ENCODE peak calls at places on chromosomes 13 and 19, in four cellular contexts. N is dorsolateral prefrontal cortex, U is psoas muscle, B is glutamatergic neuron. C is an unnamed sample.
A peak's percentile ranks its signal among the peaks of the same experiment; 100 is the strongest.

GRCh38 chr13:36454962-36455361 is 22.7 kb downstream of the CCNA1 start:
- DNase-seq in B (no peak), N (no peak), U (no peak), C (no peak)

GRCh38 chr19:30447276-30447870 is 75.2 kb downstream of the ZNF536 start:
- DNase-seq in U (no peak), N (no peak), B (no peak), C (no peak)

GRCh38 chr19:36775768-36776167 is 3.2 kb upstream of the ZNF850 start:
- DNase-seq in B (no peak), N (peak; percentile 40), U (no peak), C (no peak)

GRCh38 chr19:508204-509150 is 1.2 kb downstream of the TPGS1 start:
- DNase-seq in U (no peak), N (no peak), B (no peak), C (no peak)

GRCh38 chr13:54091884-54092283 is 1063.3 kb downstream of the OLFM4 start:
- DNase-seq in U (no peak), B (no peak), N (no peak), C (no peak)

GRCh38 chr19:34391813-34392212 is 12.4 kb upstream of the PDCD2L start:
- DNase-seq in U (no peak), B (no peak), N (no peak), C (no peak)

GRCh38 chr13:106349080-106349841 is 186.2 kb downstream of the EFNB2 start:
- DNase-seq in B (no peak), N (peak; percentile 31), U (no peak), C (peak; percentile 70)

GRCh38 chr19:30556230-30556711 is 184.1 kb downstream of the ZNF536 start:
- DNase-seq in B (peak; percentile 38), N (no peak), U (no peak), C (no peak)

GRCh38 chr19:17441241-17442135 is 7.0 kb downstream of the TMEM221 start:
- DNase-seq in N (no peak), U (no peak), B (no peak), C (no peak)

GRCh38 chr19:38402623-38402966 is 298 bp upstream of the FAM98C start:
- DNase-seq in U (no peak), N (no peak), B (no peak), C (no peak)

GRCh38 chr13:91058066-91058465 is 289.4 kb upstream of the MIR17HG start:
- DNase-seq in N (no peak), U (no peak), B (no peak), C (no peak)

GRCh38 chr13:50420720-50421456 is 405.6 kb downstream of the KCNRG start:
- DNase-seq in N (no peak), B (no peak), U (no peak), C (no peak)

GRCh38 chr19:16608290-16608704 is 19.7 kb downstream of the MED26 start:
- DNase-seq in B (no peak), N (no peak), U (peak; percentile 10), C (peak; percentile 47)

GRCh38 chr19:34555447-34555846 is 73.9 kb downstream of the WTIP start:
- DNase-seq in U (no peak), N (no peak), B (no peak), C (no peak)

GRCh38 chr13:94389544-94390351 is 89.7 kb downstream of the DCT start:
- DNase-seq in U (no peak), B (no peak), N (no peak), C (no peak)

GRCh38 chr19:27691991-27692390 is 1521.0 kb downstream of the UQCRFS1 start:
- DNase-seq in B (no peak), N (no peak), U (no peak), C (no peak)

GRCh38 chr19:3375221-3376088 is 9.1 kb downstream of the NFIC start:
- DNase-seq in U (peak; percentile 99), N (peak; percentile 89), B (no peak), C (no peak)

GRCh38 chr19:43760941-43761340 is 6.2 kb upstream of the SMG9 start:
- DNase-seq in U (no peak), B (no peak), N (no peak), C (no peak)

GRCh38 chr13:96216543-96216942 is 126.6 kb downstream of the HS6ST3 start:
- DNase-seq in B (no peak), N (no peak), U (no peak), C (no peak)

GRCh38 chr19:2271516-2272103 is 10.4 kb downstream of the PEAK3 start:
- DNase-seq in U (peak; percentile 82), B (no peak), N (no peak), C (peak; percentile 57)

GRCh38 chr13:43239441-43239840 is 216.1 kb downstream of the DNAJC15 start:
- DNase-seq in N (no peak), B (no peak), U (no peak), C (no peak)

GRCh38 chr13:74794582-74794981 is 660.4 kb upstream of the KLF12 start:
- DNase-seq in U (no peak), B (no peak), N (no peak), C (no peak)

GRCh38 chr13:66714795-66715194 is 515.3 kb downstream of the PCDH9 start:
- DNase-seq in U (no peak), B (no peak), N (no peak), C (no peak)
- TF ChIP-seq CTCF in U (no peak), B (no peak), N (peak; percentile 18), C (no peak)

GRCh38 chr13:64239372-64239771 is 2823.7 kb upstream of the PCDH20 start:
- DNase-seq in U (no peak), B (no peak), N (no peak), C (no peak)

DNA sequence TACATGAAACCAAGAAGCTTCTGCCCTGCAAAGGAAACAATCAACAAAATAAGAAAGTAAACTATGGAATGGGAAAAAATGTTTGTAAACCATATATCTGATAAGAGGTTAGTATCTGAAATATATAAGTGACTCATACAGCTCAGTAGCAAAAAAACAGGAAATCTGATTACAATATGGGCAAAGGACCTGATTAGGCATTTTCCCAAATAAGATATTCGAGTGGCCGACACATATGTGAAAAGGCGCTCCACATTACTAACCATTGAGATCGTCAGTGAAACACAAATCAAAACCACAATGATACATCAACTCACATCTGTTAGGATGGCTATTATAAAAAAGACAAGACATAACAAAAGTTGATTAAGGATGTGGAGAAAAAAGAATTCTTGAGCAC is 2818.6 kb upstream of the PCDH20 start:
- DNase-seq in B (no peak), U (no peak), N (no peak), C (no peak)
- TF ChIP-seq CTCF in B (no peak), U (no peak), N (no peak), C (no peak)

GRCh38 chr19:10870955-10871603 is at the start of gene CARM1:
- DNase-seq in U (peak; percentile 100), B (peak; percentile 99), N (peak; percentile 99), C (peak; percentile 99)

GRCh38 chr19:10874019-10874418 is 2.7 kb downstream of the CARM1 start:
- DNase-seq in B (no peak), U (no peak), N (no peak), C (no peak)

GRCh38 chr19:10870501-10870954 is 825 bp upstream of the CARM1 start:
- DNase-seq in U (no peak), B (no peak), N (no peak), C (no peak)

GRCh38 chr19:10872551-10873107 is 1.3 kb downstream of the CARM1 start:
- DNase-seq in N (no peak), U (no peak), B (no peak), C (no peak)

GRCh38 chr19:10871711-10872550 is 578 bp downstream of the CARM1 start:
- DNase-seq in B (peak; percentile 77), U (peak; percentile 81), N (no peak), C (peak; percentile 75)
- TF ChIP-seq CTCF in B (peak; percentile 61), U (no peak), N (peak; percentile 12), C (no peak)

GRCh38 chr19:19142347-19142746 is 4.1 kb upstream of the TMEM161A start:
- DNase-seq in U (no peak), N (no peak), B (no peak), C (no peak)

GRCh38 chr19:19137556-19138109 is 645 bp downstream of the TMEM161A start:
- DNase-seq in N (no peak), B (no peak), U (peak; percentile 66), C (no peak)

GRCh38 chr19:19140476-19140875 is 2.2 kb upstream of the TMEM161A start:
- DNase-seq in U (no peak), B (no peak), N (no peak), C (no peak)

GRCh38 chr19:19138110-19138981 is at the start of gene TMEM161A:
- DNase-seq in U (peak; percentile 98), N (peak; percentile 98), B (peak; percentile 96), C (peak; percentile 99)

DNA sequence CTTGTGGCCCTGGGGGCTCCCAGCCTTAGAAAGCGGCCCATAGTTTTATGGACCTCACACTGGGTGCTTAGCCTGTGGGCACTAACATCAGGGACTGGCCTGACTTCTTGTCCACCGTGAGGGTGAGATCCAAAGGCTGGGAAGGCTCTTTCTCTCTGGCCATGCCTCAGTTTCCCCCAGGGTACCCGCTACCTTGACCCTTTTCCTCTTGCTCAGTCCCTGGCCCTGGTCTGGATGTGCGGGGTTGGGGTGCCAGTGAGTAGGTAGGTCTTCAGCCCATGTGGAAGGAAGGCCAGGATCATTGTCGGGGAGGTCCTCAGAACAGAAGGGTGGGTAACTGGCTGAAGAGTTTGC is 1.6 kb upstream of the TMEM161A start:
- DNase-seq in U (no peak), N (no peak), B (no peak), C (no peak)
- TF ChIP-seq CTCF in U (no peak), N (peak; percentile 4), B (peak; percentile 43), C (no peak)

DNA sequence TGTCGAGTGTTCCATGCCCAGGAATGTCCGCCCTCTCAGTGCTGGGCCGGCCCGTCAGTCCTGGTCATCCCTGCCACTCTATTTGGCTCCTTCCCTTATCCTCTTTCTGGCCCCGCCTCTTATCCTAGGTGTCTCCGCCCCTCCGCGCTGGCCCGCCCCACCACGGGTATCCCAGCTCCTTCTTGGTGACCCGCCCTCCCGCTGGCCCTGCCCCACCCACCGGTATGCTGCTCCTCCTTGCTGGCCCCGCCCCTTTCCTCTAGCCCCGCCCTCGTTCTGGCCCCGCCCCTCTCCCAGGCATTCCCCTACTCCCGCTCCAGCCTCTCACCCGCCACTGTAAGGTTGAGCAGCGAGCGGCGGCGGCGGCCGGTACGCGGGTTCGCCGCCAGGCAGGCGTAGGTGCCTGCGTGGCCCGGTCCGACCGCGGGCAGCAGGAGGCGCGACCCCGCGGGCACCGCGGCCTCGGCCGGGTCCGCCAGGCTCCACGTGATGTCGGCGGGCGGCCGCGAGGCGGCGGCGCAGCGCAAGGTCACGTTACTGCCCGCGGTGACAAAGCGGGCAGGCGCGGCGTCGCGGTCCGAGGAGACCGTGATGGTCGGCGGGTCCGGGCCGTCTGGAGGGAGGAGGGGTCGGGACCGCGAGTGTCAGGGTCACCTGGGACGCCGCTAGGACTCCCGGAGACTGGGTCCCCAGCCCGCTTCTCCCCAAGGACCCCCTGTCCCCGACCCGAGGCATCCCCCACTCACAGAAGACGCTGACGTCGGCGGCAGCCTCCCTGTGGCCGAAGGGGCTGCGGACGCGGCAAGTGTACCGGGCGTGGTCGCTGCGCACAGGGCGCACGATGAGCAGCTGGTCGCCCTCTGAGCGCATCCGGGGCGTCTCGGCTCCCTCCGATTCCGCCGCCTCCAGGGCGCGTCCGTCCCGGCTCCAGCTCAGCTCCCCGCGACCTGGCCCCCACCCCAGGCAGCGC is 2.0 kb downstream of the VSIG10L start:
- DNase-seq in N (peak; percentile 94), U (peak; percentile 98), B (peak; percentile 99), C (peak; percentile 99)
- TF ChIP-seq CTCF in N (peak; percentile 31), U (peak; percentile 22), B (peak; percentile 37), C (no peak)